ENCODE peak calls at places on chromosomes 2 and 18, in five cellular contexts. M, V, H, B and F are unnamed samples.

GRCh38 chr2:206915136-206915535 is 24.2 kb upstream of the CPO start:
- DNase-seq in M (peak; percentile 97), V (peak; percentile 97), H (peak; percentile 96), B (peak; percentile 68), F (peak; percentile 26)

GRCh38 chr2:160478660-160479059 is 14.9 kb downstream of the RBMS1 start:
- DNase-seq in M (no peak), V (no peak), H (no peak), B (no peak), F (no peak)

GRCh38 chr2:167212054-167212648 is 323.9 kb downstream of the XIRP2 start:
- DNase-seq in M (peak; percentile 68), V (peak; percentile 48), H (peak; percentile 34), B (peak; percentile 10), F (no peak)

GRCh38 chr2:43184339-43184895 is 42.0 kb downstream of the ZFP36L2 start:
- DNase-seq in M (peak; percentile 92), V (peak; percentile 95), H (peak; percentile 94), B (peak; percentile 93), F (peak; percentile 93)

GRCh38 chr18:10499230-10499629 is 26.6 kb upstream of the NAPG start:
- DNase-seq in M (no peak), V (no peak), H (no peak), B (no peak), F (no peak)

GRCh38 chr2:6653281-6653750 is 212.4 kb downstream of the CMPK2 start:
- DNase-seq in M (no peak), V (no peak), H (no peak), B (no peak), F (no peak)

GRCh38 chr2:150787353-150788098 is 300.1 kb upstream of the RND3 start:
- DNase-seq in M (no peak), V (no peak), H (no peak), B (no peak), F (no peak)

GRCh38 chr2:110866496-110866895 is 134.1 kb downstream of the ACOXL start:
- DNase-seq in M (no peak), V (peak; percentile 8), H (no peak), B (no peak), F (no peak)

GRCh38 chr2:180349809-180350208 is 342.7 kb upstream of the CWC22 start:
- DNase-seq in M (no peak), V (no peak), H (no peak), B (no peak), F (no peak)

GRCh38 chr2:191441761-191442160 is 196.6 kb downstream of the MYO1B start:
- DNase-seq in M (peak; percentile 90), V (peak; percentile 10), H (no peak), B (no peak), F (no peak)

GRCh38 chr18:36035253-36035652 is 32.1 kb downstream of the RPRD1A start:
- DNase-seq in M (peak; percentile 8), V (peak; percentile 58), H (peak; percentile 51), B (no peak), F (no peak)

GRCh38 chr2:95231723-95232122 is 24.4 kb downstream of the ZNF892 start:
- DNase-seq in M (peak; percentile 69), V (peak; percentile 62), H (peak; percentile 46), B (peak; percentile 66), F (no peak)

GRCh38 chr2:239275871-239276812 is 124.7 kb downstream of the HDAC4 start:
- DNase-seq in M (peak; percentile 95), V (peak; percentile 52), H (peak; percentile 34), B (no peak), F (no peak)

GRCh38 chr2:180604077-180604476 is 376.3 kb upstream of the UBE2E3 start:
- DNase-seq in M (peak; percentile 19), V (peak; percentile 6), H (no peak), B (peak; percentile 6), F (no peak)

GRCh38 chr2:128268611-128269357 is 49.9 kb downstream of the HS6ST1 start:
- DNase-seq in M (no peak), V (no peak), H (no peak), B (no peak), F (no peak)

DNA sequence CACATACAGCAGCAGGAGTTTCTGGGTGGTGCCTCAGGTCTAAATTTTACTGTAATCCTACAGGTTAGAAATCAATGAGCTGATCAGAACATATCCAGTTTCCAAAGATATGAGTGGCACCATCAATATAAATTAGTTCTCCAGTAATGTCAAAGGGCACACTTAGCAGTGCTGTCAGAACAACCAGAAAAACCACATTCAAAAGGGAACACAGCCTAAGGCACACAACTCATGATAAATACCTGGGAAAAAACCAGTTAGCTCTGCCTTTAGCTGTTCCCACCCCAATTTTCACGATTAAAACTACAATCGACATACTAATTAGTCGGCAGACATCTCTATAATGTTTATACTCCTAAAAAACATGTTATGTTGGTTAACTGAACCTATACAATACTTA is 31.5 kb downstream of the ATP8B1 start:
- DNase-seq in M (no peak), V (no peak), H (no peak), B (no peak), F (no peak)
- H3K27ac ChIP-seq in M (no peak overlapping the region), V (no peak overlapping the region), H (no peak overlapping the region), B (peak overlapping the region; percentile 19), F (peak overlapping the region; percentile 93)

GRCh38 chr2:200987137-200987536 is 23.7 kb upstream of the ORC2 start:
- DNase-seq in M (no peak), V (no peak), H (no peak), B (no peak), F (no peak)
- H3K36me3 ChIP-seq in M (peaks cover 27% of the 10 kb centered on the region), V (peaks cover 2% of the 10 kb centered on the region), H (peaks cover 16% of the 10 kb centered on the region), B (no peaks in the 10 kb centered on the region), F (peaks cover 9% of the 10 kb centered on the region)

DNA sequence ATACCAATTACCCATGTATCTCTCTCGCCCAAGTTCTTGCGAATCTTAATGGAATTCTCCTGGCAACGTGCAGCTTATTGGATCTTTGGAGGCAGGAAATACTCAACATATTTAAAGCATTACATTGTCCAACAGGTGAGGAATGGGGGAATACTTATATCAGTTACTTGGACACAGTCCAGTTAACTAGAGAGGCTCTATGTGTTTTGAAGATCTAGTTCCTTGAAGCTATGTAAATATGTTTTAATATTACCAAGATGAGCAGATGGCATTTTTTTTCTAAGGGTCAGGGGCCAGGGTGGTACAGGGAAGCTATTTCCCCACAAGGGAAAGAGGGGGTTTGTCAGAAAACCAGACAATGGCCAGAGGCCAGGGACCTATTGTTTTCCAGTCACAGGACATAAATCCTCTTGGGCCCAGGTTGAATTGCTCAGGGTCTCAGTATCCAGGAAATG is 26.8 kb upstream of the MC5R start:
- DNase-seq in M (no peak), V (peak; percentile 70), H (peak; percentile 59), B (no peak), F (no peak)
- H4K20me1 ChIP-seq in M (no peaks in the 10 kb centered on the region), V (no peaks in the 10 kb centered on the region), H (no peaks in the 10 kb centered on the region), B (no peaks in the 10 kb centered on the region), F (no peaks in the 10 kb centered on the region)

GRCh38 chr2:205683179-205683978 is 1.1 kb downstream of the NRP2 start:
- DNase-seq in M (peak; percentile 81), V (peak; percentile 63), H (peak; percentile 61), B (no peak), F (no peak)
- H3K27ac ChIP-seq in M (peak overlapping the region; percentile 51), V (peak overlapping the region; percentile 76), H (peak overlapping the region; percentile 79), B (no peak overlapping the region), F (peak overlapping the region; percentile 80)